ENCODE peak calls at places on chromosomes 5 and 9, in four cellular contexts. One of them, this sample, is unnamed.
A peak's percentile ranks its signal among the peaks of the same experiment; 100 is the strongest.

GRCh38 chr5:156920861-156921431 is 42.1 kb downstream of the TIMD4 start:
- DNase-seq in AG04450: no peak
- DNase-seq in lung: no peak
- DNase-seq in activated naive CD4-positive, alpha-beta T cell treated with Interleukin-2 at 50 U/mL for 16 hours: no peak
- DNase-seq in this sample: no peak

GRCh38 chr5:108028411-108028810 is 353.5 kb downstream of the FBXL17 start:
- DNase-seq in AG04450: no peak
- DNase-seq in lung: no peak
- DNase-seq in activated naive CD4-positive, alpha-beta T cell treated with Interleukin-2 at 50 U/mL for 16 hours: no peak
- DNase-seq in this sample: no peak

GRCh38 chr5:43704243-43704642 is 101.3 kb downstream of the NNT start:
- DNase-seq in AG04450: no peak
- DNase-seq in lung: no peak
- DNase-seq in activated naive CD4-positive, alpha-beta T cell treated with Interleukin-2 at 50 U/mL for 16 hours: no peak
- DNase-seq in this sample: no peak

GRCh38 chr9:4662989-4663792 is 1.1 kb downstream of the PLPP6 start:
- DNase-seq in AG04450: no peak
- DNase-seq in lung: no peak
- DNase-seq in activated naive CD4-positive, alpha-beta T cell treated with Interleukin-2 at 50 U/mL for 16 hours: no peak
- DNase-seq in this sample: no peak

GRCh38 chr9:73202992-73203391 is 51.3 kb downstream of the ANXA1 start:
- DNase-seq in AG04450: no peak
- DNase-seq in lung: no peak
- DNase-seq in activated naive CD4-positive, alpha-beta T cell treated with Interleukin-2 at 50 U/mL for 16 hours: no peak
- DNase-seq in this sample: no peak

GRCh38 chr5:97644206-97644605 is 461.2 kb upstream of the RIOK2 start:
- DNase-seq in AG04450: no peak
- DNase-seq in lung: no peak
- DNase-seq in activated naive CD4-positive, alpha-beta T cell treated with Interleukin-2 at 50 U/mL for 16 hours: no peak
- DNase-seq in this sample: no peak

GRCh38 chr9:134192951-134193731 is 28.8 kb upstream of the RNU6ATAC start:
- DNase-seq in AG04450: no peak
- DNase-seq in lung: peak; percentile 59
- DNase-seq in activated naive CD4-positive, alpha-beta T cell treated with Interleukin-2 at 50 U/mL for 16 hours: no peak
- DNase-seq in this sample: no peak

GRCh38 chr5:77176429-77176828 is 34.1 kb upstream of the PDE8B start:
- DNase-seq in AG04450: no peak
- DNase-seq in lung: no peak
- DNase-seq in activated naive CD4-positive, alpha-beta T cell treated with Interleukin-2 at 50 U/mL for 16 hours: no peak
- DNase-seq in this sample: no peak

GRCh38 chr5:9198399-9198798 is 347.5 kb downstream of the SEMA5A start:
- DNase-seq in AG04450: no peak
- DNase-seq in lung: no peak
- DNase-seq in activated naive CD4-positive, alpha-beta T cell treated with Interleukin-2 at 50 U/mL for 16 hours: no peak
- DNase-seq in this sample: no peak

GRCh38 chr9:23563497-23563896 is 262.5 kb downstream of the ELAVL2 start:
- DNase-seq in AG04450: no peak
- DNase-seq in lung: no peak
- DNase-seq in activated naive CD4-positive, alpha-beta T cell treated with Interleukin-2 at 50 U/mL for 16 hours: no peak
- DNase-seq in this sample: no peak

GRCh38 chr5:100165309-100165708 is 369.9 kb upstream of the FAM174A start:
- DNase-seq in AG04450: no peak
- DNase-seq in lung: no peak
- DNase-seq in activated naive CD4-positive, alpha-beta T cell treated with Interleukin-2 at 50 U/mL for 16 hours: no peak
- DNase-seq in this sample: no peak

GRCh38 chr5:79201206-79201605 is 34.7 kb upstream of the JMY start:
- DNase-seq in AG04450: no peak
- DNase-seq in lung: no peak
- DNase-seq in activated naive CD4-positive, alpha-beta T cell treated with Interleukin-2 at 50 U/mL for 16 hours: no peak
- DNase-seq in this sample: no peak

GRCh38 chr9:17148324-17148723 is 13.5 kb downstream of the CNTLN start:
- DNase-seq in AG04450: no peak
- DNase-seq in lung: no peak
- DNase-seq in activated naive CD4-positive, alpha-beta T cell treated with Interleukin-2 at 50 U/mL for 16 hours: no peak
- DNase-seq in this sample: no peak

GRCh38 chr5:34474573-34475021 is 181.5 kb upstream of the RAI14 start:
- DNase-seq in AG04450: peak; percentile 44
- DNase-seq in lung: no peak
- DNase-seq in activated naive CD4-positive, alpha-beta T cell treated with Interleukin-2 at 50 U/mL for 16 hours: no peak
- DNase-seq in this sample: no peak

GRCh38 chr5:72079288-72079687 is 28.0 kb upstream of the MAP1B start:
- DNase-seq in AG04450: no peak
- DNase-seq in lung: no peak
- DNase-seq in activated naive CD4-positive, alpha-beta T cell treated with Interleukin-2 at 50 U/mL for 16 hours: no peak
- DNase-seq in this sample: no peak

GRCh38 chr5:132487841-132488555 is 2.6 kb downstream of the IRF1 start:
- DNase-seq in AG04450: no peak
- DNase-seq in lung: no peak
- DNase-seq in activated naive CD4-positive, alpha-beta T cell treated with Interleukin-2 at 50 U/mL for 16 hours: peak; percentile 7
- DNase-seq in this sample: no peak

GRCh38 chr5:663436-664342 is 29.5 kb downstream of the TPPP start:
- DNase-seq in AG04450: no peak
- DNase-seq in lung: no peak
- DNase-seq in activated naive CD4-positive, alpha-beta T cell treated with Interleukin-2 at 50 U/mL for 16 hours: no peak
- DNase-seq in this sample: no peak

GRCh38 chr5:127292030-127292735 is 1.6 kb downstream of the MEGF10 start:
- DNase-seq in AG04450: no peak
- DNase-seq in lung: no peak
- DNase-seq in activated naive CD4-positive, alpha-beta T cell treated with Interleukin-2 at 50 U/mL for 16 hours: no peak
- DNase-seq in this sample: no peak

GRCh38 chr5:166369817-166370216 is 1921.6 kb upstream of the WWC1 start:
- DNase-seq in AG04450: no peak
- DNase-seq in lung: no peak
- DNase-seq in activated naive CD4-positive, alpha-beta T cell treated with Interleukin-2 at 50 U/mL for 16 hours: no peak
- DNase-seq in this sample: no peak

GRCh38 chr5:158060216-158060615 is 201.3 kb upstream of the CLINT1 start:
- DNase-seq in AG04450: no peak
- DNase-seq in lung: no peak
- DNase-seq in activated naive CD4-positive, alpha-beta T cell treated with Interleukin-2 at 50 U/mL for 16 hours: no peak
- DNase-seq in this sample: no peak

GRCh38 chr5:77211013-77211690 is 672 bp downstream of the PDE8B start:
- DNase-seq in AG04450: no peak
- DNase-seq in lung: no peak
- DNase-seq in activated naive CD4-positive, alpha-beta T cell treated with Interleukin-2 at 50 U/mL for 16 hours: no peak
- DNase-seq in this sample: no peak

GRCh38 chr5:95925939-95926338 is 35.7 kb downstream of the ELL2 start:
- DNase-seq in AG04450: no peak
- DNase-seq in lung: no peak
- DNase-seq in activated naive CD4-positive, alpha-beta T cell treated with Interleukin-2 at 50 U/mL for 16 hours: no peak
- DNase-seq in this sample: no peak

GRCh38 chr9:77511525-77511924 is 136.6 kb downstream of the GNA14 start:
- DNase-seq in AG04450: no peak
- DNase-seq in lung: no peak
- DNase-seq in activated naive CD4-positive, alpha-beta T cell treated with Interleukin-2 at 50 U/mL for 16 hours: no peak
- DNase-seq in this sample: no peak

GRCh38 chr9:4769321-4770080 is 23.2 kb upstream of the RCL1 start:
- DNase-seq in AG04450: no peak
- DNase-seq in lung: no peak
- DNase-seq in activated naive CD4-positive, alpha-beta T cell treated with Interleukin-2 at 50 U/mL for 16 hours: no peak
- DNase-seq in this sample: no peak